ENCODE peak calls at places on chromosome 1, in five cellular contexts. L, F, A, W and Q are unnamed samples.

GRCh38 chr1:80892452-80892995 is 908.2 kb upstream of the ADGRL2 start:
- DNase-seq in L (peak; percentile 2), F (no peak), A (no peak), W (no peak), Q (no peak)

GRCh38 chr1:212699839-212700596 is at the start of gene BATF3:
- DNase-seq in L (peak; percentile 60), F (peak; percentile 25), A (peak; percentile 87), W (peak; percentile 42), Q (no peak)

GRCh38 chr1:228074954-228075730 is 7.4 kb upstream of the ARF1 start:
- DNase-seq in L (no peak), F (no peak), A (no peak), W (no peak), Q (no peak)

GRCh38 chr1:7121622-7121988 is 336.4 kb downstream of the CAMTA1 start:
- DNase-seq in L (peak; percentile 33), F (peak; percentile 67), A (no peak), W (no peak), Q (no peak)

GRCh38 chr1:209199371-209199770 is 384.1 kb upstream of the CAMK1G start:
- DNase-seq in L (no peak), F (no peak), A (no peak), W (no peak), Q (no peak)

GRCh38 chr1:219465247-219466093 is 147.4 kb downstream of the ZC3H11B start:
- DNase-seq in L (no peak), F (no peak), A (peak; percentile 33), W (no peak), Q (no peak)

GRCh38 chr1:95169544-95169943 is 52.4 kb downstream of the TLCD4 start:
- DNase-seq in L (no peak), F (no peak), A (no peak), W (peak; percentile 91), Q (peak; percentile 19)

GRCh38 chr1:28143496-28144202 is 32.8 kb downstream of the PTAFR start:
- DNase-seq in L (no peak), F (no peak), A (no peak), W (no peak), Q (no peak)

GRCh38 chr1:221228594-221228993 is 349.4 kb downstream of the HLX start:
- DNase-seq in L (no peak), F (no peak), A (no peak), W (no peak), Q (no peak)

GRCh38 chr1:151106891-151107290 is 36.3 kb downstream of the GABPB2 start:
- DNase-seq in L (no peak), F (no peak), A (no peak), W (peak; percentile 11), Q (no peak)

GRCh38 chr1:35180776-35181374 is 12.1 kb downstream of the SFPQ start:
- DNase-seq in L (no peak), F (no peak), A (peak; percentile 34), W (no peak), Q (no peak)

GRCh38 chr1:53074313-53075154 is 12.5 kb downstream of the PODN start:
- DNase-seq in L (no peak), F (no peak), A (no peak), W (no peak), Q (no peak)

GRCh38 chr1:17617787-17618557 is 78.5 kb downstream of the ARHGEF10L start:
- DNase-seq in L (no peak), F (peak; percentile 75), A (no peak), W (no peak), Q (no peak)

GRCh38 chr1:234745844-234746797 is 136.1 kb upstream of the IRF2BP2 start:
- DNase-seq in L (no peak), F (no peak), A (no peak), W (peak; percentile 19), Q (no peak)

GRCh38 chr1:85611390-85611789 is 30.8 kb downstream of the CCN1 start:
- DNase-seq in L (no peak), F (no peak), A (no peak), W (peak; percentile 45), Q (peak; percentile 26)

GRCh38 chr1:212938846-212939245 is 11.5 kb upstream of the VASH2 start:
- DNase-seq in L (no peak), F (no peak), A (no peak), W (no peak), Q (no peak)

GRCh38 chr1:227357229-227358078 is 39.2 kb upstream of the CDC42BPA start:
- DNase-seq in L (no peak), F (no peak), A (no peak), W (peak; percentile 90), Q (no peak)

GRCh38 chr1:180563013-180563827 is 4.5 kb downstream of the OVAAL start:
- DNase-seq in L (no peak), F (no peak), A (no peak), W (peak; percentile 23), Q (no peak)